ENCODE peak calls at places on chromosome 10, in six cellular contexts. J is cardiac muscle cell, W is H9, F is pancreas, A is trophoblast cell, M is stomach. Y is an unnamed sample.

GRCh38 chr10:71006497-71006896 is 118.1 kb upstream of the PCBD1 start:
- DNase-seq in J (no peak), W (no peak), F (no peak), A (no peak), M (no peak), Y (no peak)

GRCh38 chr10:44682516-44682915 is 228.6 kb upstream of the TMEM72 start:
- DNase-seq in J (no peak), W (no peak), F (no peak), A (no peak), M (no peak), Y (no peak)

GRCh38 chr10:107056160-107056559 is 108.3 kb downstream of the SORCS1 start:
- DNase-seq in J (no peak), W (no peak), F (no peak), A (no peak), M (no peak), Y (no peak)

GRCh38 chr10:6667679-6668270 is 87.7 kb upstream of the PRKCQ start:
- DNase-seq in J (peak; percentile 56), W (peak; percentile 38), F (no peak), A (peak; percentile 55), M (no peak), Y (peak; percentile 45)

GRCh38 chr10:67785098-67785497 is 52.9 kb downstream of the DNAJC12 start:
- DNase-seq in J (no peak), W (no peak), F (no peak), A (no peak), M (no peak), Y (no peak)

GRCh38 chr10:119028900-119029612 is 458 bp upstream of the NANOS1 start:
- DNase-seq in J (peak; percentile 92), W (peak; percentile 97), F (peak; percentile 85), A (peak; percentile 89), M (peak; percentile 89), Y (peak; percentile 91)

GRCh38 chr10:2928219-2928840 is 139.0 kb upstream of the PFKP start:
- DNase-seq in J (peak; percentile 85), W (peak; percentile 82), F (peak; percentile 45), A (peak; percentile 79), M (peak; percentile 74), Y (peak; percentile 80)

GRCh38 chr10:24468281-24468751 is 255.4 kb downstream of the ARHGAP21 start:
- DNase-seq in J (no peak), W (no peak), F (no peak), A (no peak), M (peak; percentile 43), Y (peak; percentile 60)

GRCh38 chr10:48378675-48379074 is 72.2 kb downstream of the MAPK8 start:
- DNase-seq in J (no peak), W (no peak), F (no peak), A (no peak), M (no peak), Y (no peak)

DNA sequence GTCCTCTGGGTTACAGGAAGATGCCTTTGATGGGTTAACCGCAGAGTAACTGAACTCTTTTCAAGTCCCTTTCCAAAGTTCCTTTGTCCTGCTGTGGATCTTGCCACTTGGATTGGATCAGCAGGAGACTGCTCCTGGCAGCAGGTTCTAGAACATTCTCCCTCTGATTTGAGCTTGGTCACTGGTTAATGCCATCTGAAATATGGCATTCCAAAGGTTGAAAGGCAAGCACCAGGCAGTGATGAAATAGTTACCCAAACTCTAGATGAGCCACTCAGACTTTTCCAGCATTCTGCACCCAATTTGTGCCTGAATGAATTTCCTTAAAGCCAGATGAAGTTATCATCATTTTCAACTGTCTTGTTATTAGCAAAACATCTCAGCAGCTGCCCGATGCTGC is 343.9 kb downstream of the RNLS start:
- DNase-seq in J (no peak), W (no peak), F (no peak), A (no peak), M (no peak), Y (no peak)
- H3K4me1 ChIP-seq in J (peaks cover 12% of the 10 kb centered on the region), W (no peaks in the 10 kb centered on the region), F (peaks cover 7% of the 10 kb centered on the region), A (no peaks in the 10 kb centered on the region), M (peaks cover 44% of the 10 kb centered on the region), Y (peaks cover 42% of the 10 kb centered on the region)

GRCh38 chr10:96454184-96454583 is 59.5 kb downstream of the TLL2 start:
- DNase-seq in J (no peak), W (no peak), F (no peak), A (peak; percentile 58), M (no peak), Y (no peak)
- H3K4me1 ChIP-seq in J (no peaks in the 10 kb centered on the region), W (peaks cover 19% of the 10 kb centered on the region), F (no peaks in the 10 kb centered on the region), A (no peaks in the 10 kb centered on the region), M (peaks cover 5% of the 10 kb centered on the region), Y (no peaks in the 10 kb centered on the region)

GRCh38 chr10:113099431-113100298 is 149.6 kb downstream of the TCF7L2 start:
- DNase-seq in J (peak; percentile 13), W (peak; percentile 22), F (no peak), A (peak; percentile 46), M (no peak), Y (peak; percentile 21)

GRCh38 chr10:113104071-113104470 is 154.0 kb downstream of the TCF7L2 start:
- DNase-seq in J (no peak), W (no peak), F (no peak), A (no peak), M (no peak), Y (no peak)

GRCh38 chr10:113108180-113108835 is 158.3 kb downstream of the TCF7L2 start:
- DNase-seq in J (peak; percentile 33), W (peak; percentile 88), F (no peak), A (peak; percentile 60), M (no peak), Y (peak; percentile 57)

GRCh38 chr10:113100299-113100680 is 150.2 kb downstream of the TCF7L2 start:
- DNase-seq in J (no peak), W (no peak), F (no peak), A (no peak), M (no peak), Y (no peak)

DNA sequence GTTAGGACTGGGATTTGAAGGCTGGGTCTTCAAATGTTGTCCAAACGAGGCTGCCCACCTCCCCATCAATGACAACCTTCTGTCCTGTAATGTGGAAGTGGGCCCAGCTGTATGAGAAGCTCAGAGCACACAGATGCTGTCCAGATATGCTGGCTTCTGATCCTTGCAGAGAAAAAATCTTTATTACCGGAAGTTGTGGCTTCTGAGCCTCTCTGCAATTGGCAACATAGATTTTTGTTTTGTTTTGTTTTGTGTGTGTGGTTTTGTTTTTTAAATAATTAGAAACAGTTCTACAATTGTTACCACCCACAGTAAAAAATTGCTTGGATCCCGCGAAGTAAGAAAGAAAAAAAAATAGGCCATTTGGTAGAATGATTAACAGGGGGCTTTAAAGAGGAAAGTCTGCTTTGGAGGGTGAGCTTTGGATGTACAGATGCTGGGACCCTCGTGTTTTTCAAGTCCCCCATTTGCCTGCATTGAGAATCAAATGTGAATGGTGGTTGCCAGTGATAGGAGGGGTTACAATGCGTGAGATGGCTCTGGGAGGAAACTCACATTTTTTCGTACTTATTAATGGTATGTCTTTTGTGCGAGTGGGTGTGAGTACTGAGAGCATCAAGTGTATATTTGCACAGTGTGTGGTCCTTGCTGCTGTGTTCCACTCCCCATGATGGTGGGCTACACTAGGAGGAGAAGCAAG is 153.2 kb downstream of the TCF7L2 start:
- DNase-seq in J (no peak), W (no peak), F (no peak), A (no peak), M (no peak), Y (no peak)
- H3K4me1 ChIP-seq in J (peaks cover 5% of the 10 kb centered on the region), W (peaks cover 6% of the 10 kb centered on the region), F (no peaks in the 10 kb centered on the region), A (peaks cover 18% of the 10 kb centered on the region), M (peaks cover 72% of the 10 kb centered on the region), Y (no peaks in the 10 kb centered on the region)

DNA sequence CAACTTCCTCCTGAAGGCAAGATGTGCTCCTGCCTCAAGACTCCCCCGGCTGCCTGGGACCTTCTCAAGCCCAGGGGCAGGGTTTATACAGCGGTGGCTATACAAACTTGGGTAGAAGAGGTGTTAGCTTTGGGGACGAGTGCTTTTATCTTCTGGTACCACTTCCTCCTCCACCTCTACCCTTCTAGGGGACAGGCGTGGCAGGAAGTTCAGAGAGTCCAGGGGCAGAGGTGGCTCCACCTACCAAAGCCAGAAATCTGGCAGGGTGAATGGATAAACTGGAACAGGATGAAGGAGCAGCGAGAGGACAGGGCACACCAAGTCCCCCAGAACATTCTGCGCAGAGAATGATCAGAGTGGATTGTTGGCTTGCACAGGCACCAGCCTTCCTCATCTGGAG is 24.0 kb upstream of the TM9SF3 start:
- DNase-seq in J (no peak), W (no peak), F (no peak), A (no peak), M (peak; percentile 72), Y (no peak)
- H3K4me1 ChIP-seq in J (peaks cover 8% of the 10 kb centered on the region), W (no peaks in the 10 kb centered on the region), F (no peaks in the 10 kb centered on the region), A (peaks cover 4% of the 10 kb centered on the region), M (peaks cover 31% of the 10 kb centered on the region), Y (peaks cover 6% of the 10 kb centered on the region)

DNA sequence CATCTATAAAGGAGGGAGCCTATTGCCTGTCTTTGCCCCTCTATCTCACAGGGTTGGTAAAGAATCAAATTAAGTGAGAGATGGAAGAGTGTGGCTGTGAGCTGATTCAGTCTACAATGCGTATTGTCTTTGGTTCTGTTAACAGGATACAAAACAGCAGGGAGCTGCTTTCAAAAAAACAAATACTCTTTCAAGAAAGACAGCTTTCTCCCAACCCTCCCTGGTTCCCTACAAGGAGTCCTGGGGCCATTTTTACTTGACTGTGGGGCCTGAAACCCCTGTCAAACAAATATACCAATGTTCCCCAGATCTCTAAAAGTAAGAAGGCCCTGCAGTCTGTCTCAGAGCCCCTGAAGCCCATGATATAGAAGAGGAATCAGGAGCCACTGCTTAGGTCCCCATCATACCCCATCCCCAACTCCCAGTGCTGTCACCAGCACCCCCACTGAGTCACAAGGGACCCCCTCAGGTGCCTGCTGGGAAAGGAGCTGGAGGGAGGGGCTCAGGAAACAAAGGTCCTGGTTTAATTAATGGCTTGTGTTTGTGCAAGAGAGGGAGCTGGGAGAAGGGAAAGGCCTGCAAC is 182.1 kb upstream of the GHITM start:
- DNase-seq in J (no peak), W (no peak), F (no peak), A (no peak), M (no peak), Y (no peak)
- H3K4me1 ChIP-seq in J (no peaks in the 10 kb centered on the region), W (peaks cover 17% of the 10 kb centered on the region), F (no peaks in the 10 kb centered on the region), A (no peaks in the 10 kb centered on the region), M (no peaks in the 10 kb centered on the region), Y (no peaks in the 10 kb centered on the region)

GRCh38 chr10:132604686-132605085 is 67.1 kb downstream of the INPP5A start:
- DNase-seq in J (no peak), W (no peak), F (no peak), A (no peak), M (no peak), Y (no peak)
- H3K4me1 ChIP-seq in J (peaks cover 15% of the 10 kb centered on the region), W (no peaks in the 10 kb centered on the region), F (no peaks in the 10 kb centered on the region), A (no peaks in the 10 kb centered on the region), M (peaks cover 67% of the 10 kb centered on the region), Y (peaks cover 55% of the 10 kb centered on the region)